ENCODE peak calls at places on chromosome 4, in ten cellular contexts. V is uterus; E is H7; J is cardiac muscle cell; G is upper lobe of left lung; P is CD8-positive, alpha-beta T cell; L is body of pancreas; Y is astrocyte; F is small intestine; R is mesendoderm. N is an unnamed sample. For H3K36me3, the result is how much of the 10 kb centered on the place peaks cover.

GRCh38 chr4:33914386-33914785 is 2329.9 kb downstream of the ARAP2 start:
- DNase-seq in F (no peak), P (no peak), L (no peak), J (no peak), R (peak), Y (no peak), V (no peak), G (no peak), E (no peak), N (no peak)

GRCh38 chr4:15035152-15035551 is 32.9 kb downstream of the CPEB2 start:
- DNase-seq in Y (peak), F (no peak), G (no peak), R (no peak), J (no peak), E (no peak), L (no peak), P (no peak), V (no peak), N (peak)

GRCh38 chr4:81255524-81255923 is 40.5 kb upstream of the PRKG2 start:
- DNase-seq in J (peak), V (no peak), R (no peak), G (no peak), E (no peak), F (no peak), P (no peak), L (no peak), Y (peak), N (peak)

GRCh38 chr4:1604181-1604705 is 79.9 kb downstream of the FAM53A start:
- DNase-seq in E (no peak), F (no peak), R (no peak), Y (peak), V (no peak), P (no peak), J (no peak), L (no peak), G (no peak), N (no peak)

GRCh38 chr4:61336488-61336887 is 136.4 kb downstream of the ADGRL3 start:
- DNase-seq in G (no peak), E (no peak), R (peak), L (no peak), F (no peak), Y (no peak), V (no peak), P (no peak), J (no peak), N (no peak)

GRCh38 chr4:102493257-102493656 is 7.9 kb upstream of the NFKB1 start:
- DNase-seq in R (peak), F (no peak), J (no peak), L (no peak), P (no peak), G (no peak), V (no peak), Y (no peak), E (no peak), N (no peak)

GRCh38 chr4:44232262-44232661 is 216.3 kb downstream of the KCTD8 start:
- DNase-seq in F (no peak), Y (no peak), G (no peak), J (no peak), V (no peak), E (no peak), L (no peak), R (no peak), P (no peak), N (no peak)

GRCh38 chr4:80266902-80267380 is 477 bp downstream of the FGF5 start:
- DNase-seq in V (peak), P (no peak), Y (peak), R (peak), J (peak), G (no peak), E (peak), F (no peak), L (no peak), N (peak)

GRCh38 chr4:15755321-15755750 is 22.8 kb upstream of the CD38 start:
- DNase-seq in L (no peak), G (no peak), E (no peak), V (no peak), J (peak), P (no peak), F (no peak), R (no peak), Y (peak), N (no peak)

GRCh38 chr4:145909331-145909730 is 29.3 kb downstream of the ZNF827 start:
- DNase-seq in V (peak), R (peak), E (peak), G (peak), J (peak), P (no peak), Y (no peak), L (peak), F (peak), N (no peak)

GRCh38 chr4:76931576-76932276 is 17.8 kb upstream of the SEPTIN11 start:
- DNase-seq in Y (no peak), R (no peak), V (no peak), J (no peak), G (no peak), F (no peak), L (no peak), P (no peak), E (no peak), N (no peak)

GRCh38 chr4:162586266-162586665 is 422.5 kb upstream of the FSTL5 start:
- DNase-seq in F (no peak), E (no peak), R (no peak), G (no peak), J (no peak), L (no peak), Y (peak), V (no peak), P (no peak), N (no peak)

GRCh38 chr4:14646831-14647230 is 355.4 kb upstream of the CPEB2 start:
- DNase-seq in E (no peak), L (no peak), V (no peak), G (no peak), F (no peak), Y (peak), P (no peak), R (no peak), J (peak), N (no peak)

DNA sequence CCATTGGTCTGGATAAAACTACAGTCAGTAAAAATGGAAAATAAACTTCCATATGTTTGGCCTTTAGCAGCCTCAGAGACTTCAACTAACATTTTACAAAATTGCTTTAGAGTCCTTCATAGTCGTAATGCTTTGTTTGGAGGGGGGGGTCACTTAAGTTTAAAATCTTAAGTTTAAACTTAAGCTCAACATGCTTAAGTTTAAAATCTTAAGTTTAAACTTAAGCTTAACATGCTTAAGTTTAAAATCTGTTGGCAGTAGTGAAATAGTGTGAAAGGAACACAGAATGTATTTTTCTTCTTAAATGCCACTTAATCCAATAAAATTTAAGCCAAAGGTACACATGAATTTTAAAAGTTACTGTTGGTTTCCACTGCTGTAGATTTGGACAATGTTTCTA is 45.9 kb upstream of the UNC5C start:
- DNase-seq in V (no peak), Y (no peak), P (no peak), L (no peak), J (no peak), E (no peak), F (no peak), R (no peak), G (no peak), N (no peak)
- H3K36me3 ChIP-seq in V (under half), Y (under half), P (under half), L (under half), J (under half), E (under half), F (under half), R (under half), G (under half), N (under half)

GRCh38 chr4:6799091-6799490 is 16.6 kb downstream of the KIAA0232 start:
- DNase-seq in F (no peak), R (no peak), E (no peak), J (no peak), L (no peak), G (no peak), P (no peak), V (no peak), Y (no peak), N (no peak)
- H3K36me3 ChIP-seq in F (under half), R (under half), E (under half), J (under half), L (under half), G (under half), P (under half), V (under half), Y (under half), N (under half)

GRCh38 chr4:67674098-67674497 is 26.9 kb downstream of the UBA6 start:
- DNase-seq in F (no peak), E (no peak), R (peak), L (no peak), J (no peak), Y (no peak), P (no peak), V (no peak), G (no peak), N (no peak)

GRCh38 chr4:67680568-67681222 is 20.3 kb downstream of the UBA6 start:
- DNase-seq in F (peak), V (no peak), Y (peak), L (no peak), G (no peak), P (no peak), J (peak), R (peak), E (no peak), N (peak)

GRCh38 chr4:67682266-67682665 is 18.7 kb downstream of the UBA6 start:
- DNase-seq in V (no peak), P (no peak), R (no peak), E (no peak), G (no peak), L (no peak), F (no peak), J (no peak), Y (no peak), N (no peak)

GRCh38 chr4:67678612-67679011 is 22.3 kb downstream of the UBA6 start:
- DNase-seq in P (no peak), R (no peak), E (no peak), G (no peak), V (no peak), Y (no peak), L (no peak), F (no peak), J (no peak), N (no peak)
- H3K36me3 ChIP-seq in P (under half), R (under half), E (under half), G (under half), V (under half), Y (under half), L (under half), F (under half), J (half or more), N (under half)

GRCh38 chr4:82851318-82851717 is 39.6 kb downstream of the SEC31A start:
- DNase-seq in L (no peak), E (no peak), P (no peak), G (no peak), Y (no peak), J (no peak), V (no peak), F (no peak), R (no peak), N (no peak)

GRCh38 chr4:82851902-82852750 is 38.8 kb downstream of the SEC31A start:
- DNase-seq in E (peak), V (no peak), P (no peak), Y (peak), L (no peak), J (peak), F (peak), R (peak), G (no peak), N (peak)

GRCh38 chr4:82848706-82849105 is 42.2 kb downstream of the SEC31A start:
- DNase-seq in G (no peak), Y (no peak), R (no peak), F (no peak), J (no peak), L (no peak), E (no peak), V (no peak), P (no peak), N (no peak)

GRCh38 chr4:82852751-82853053 is 38.3 kb downstream of the SEC31A start:
- DNase-seq in L (no peak), E (no peak), V (no peak), G (no peak), F (no peak), P (no peak), Y (no peak), J (no peak), R (peak), N (no peak)

DNA sequence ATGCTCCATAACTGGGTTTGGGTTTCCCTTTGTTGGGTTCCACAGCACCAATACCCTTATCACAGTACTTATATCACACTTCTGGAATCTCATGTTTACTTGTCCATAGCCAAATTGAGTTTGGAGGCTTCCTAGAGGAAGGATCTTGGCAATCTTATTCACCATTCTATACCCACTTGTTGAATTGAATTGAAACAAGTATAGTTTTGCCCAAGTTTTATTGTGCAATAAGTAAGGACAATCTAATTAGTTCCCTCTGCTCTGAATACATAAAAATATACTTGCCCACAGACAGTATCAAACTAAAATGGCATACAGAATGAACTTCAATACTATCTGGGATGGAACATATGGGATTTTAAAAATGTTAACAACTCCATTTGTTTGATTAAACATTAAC is 40.3 kb downstream of the SEC31A start:
- DNase-seq in L (no peak), Y (no peak), P (no peak), E (no peak), J (no peak), R (no peak), V (no peak), F (no peak), G (no peak), N (no peak)
- H3K36me3 ChIP-seq in L (half or more), Y (half or more), P (under half), E (under half), J (half or more), R (under half), V (under half), F (under half), G (half or more), N (under half)

GRCh38 chr4:39450618-39451017 is 8.1 kb downstream of the RPL9 start:
- DNase-seq in F (no peak), Y (no peak), R (no peak), V (no peak), E (no peak), P (no peak), L (no peak), J (no peak), G (no peak), N (no peak)

GRCh38 chr4:39451423-39452023 is 7.2 kb downstream of the RPL9 start:
- DNase-seq in R (no peak), Y (no peak), L (no peak), F (no peak), E (no peak), J (no peak), V (no peak), P (no peak), G (no peak), N (no peak)

GRCh38 chr4:39453738-39454137 is 5.0 kb downstream of the RPL9 start:
- DNase-seq in Y (no peak), P (no peak), L (no peak), V (no peak), F (no peak), E (no peak), R (no peak), J (no peak), G (no peak), N (no peak)

GRCh38 chr4:39452153-39452859 is 6.4 kb downstream of the RPL9 start:
- DNase-seq in V (no peak), F (no peak), Y (no peak), P (no peak), G (no peak), E (no peak), L (no peak), J (no peak), R (no peak), N (no peak)

GRCh38 chr4:39452860-39453587 is 5.7 kb downstream of the RPL9 start:
- DNase-seq in J (no peak), V (no peak), R (no peak), Y (no peak), P (no peak), F (peak), L (no peak), G (no peak), E (no peak), N (no peak)
- H3K36me3 ChIP-seq in J (half or more), V (under half), R (under half), Y (half or more), P (under half), F (under half), L (under half), G (half or more), E (under half), N (under half)

GRCh38 chr4:48258845-48259397 is 10.7 kb downstream of the TEC start:
- DNase-seq in E (no peak), F (peak), Y (no peak), P (no peak), G (no peak), V (no peak), R (no peak), J (no peak), L (no peak), N (no peak)
- H3K36me3 ChIP-seq in E (under half), F (under half), Y (under half), P (under half), G (under half), V (under half), R (under half), J (under half), L (under half), N (under half)

DNA sequence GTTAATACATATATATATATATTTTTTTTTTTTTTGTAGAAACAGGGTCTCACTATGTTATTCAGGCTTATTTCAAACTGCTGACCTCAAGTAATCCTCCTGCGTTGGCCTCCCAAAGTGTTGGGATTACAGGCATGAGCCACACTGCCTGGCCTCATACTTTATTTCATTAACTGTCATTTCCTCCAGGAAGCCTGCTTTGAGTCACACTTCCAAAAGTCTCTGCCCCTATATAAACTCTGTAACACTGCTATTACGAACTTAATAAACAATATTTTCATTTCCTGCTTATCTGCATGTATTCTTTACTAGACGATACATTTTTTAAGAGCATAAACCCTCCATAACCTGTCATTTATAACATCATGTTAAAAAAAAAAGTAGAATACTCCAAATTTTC is 167.2 kb downstream of the WDFY3 start:
- DNase-seq in L (no peak), F (no peak), G (no peak), E (no peak), P (no peak), R (no peak), Y (no peak), V (no peak), J (peak), N (no peak)
- H3K36me3 ChIP-seq in L (under half), F (under half), G (under half), E (under half), P (under half), R (under half), Y (under half), V (under half), J (half or more), N (under half)

GRCh38 chr4:110183643-110184042 is 14.8 kb downstream of the ELOVL6 start:
- DNase-seq in V (no peak), Y (no peak), P (no peak), R (peak), L (no peak), E (no peak), J (no peak), G (no peak), F (no peak), N (no peak)
- H3K36me3 ChIP-seq in V (under half), Y (under half), P (under half), R (under half), L (under half), E (under half), J (under half), G (under half), F (under half), N (under half)